ENCODE peak calls at places on chromosomes 4 and X, in six cellular contexts. D is transverse colon, R is thoracic aorta, M is suprapubic skin, Q is lung, C is testis. K is an unnamed sample.
A peak's percentile ranks its signal among the peaks of the same experiment; 100 is the strongest.

GRCh38 chrX:48475295-48475694 is 704 bp upstream of the FTSJ1 start:
- DNase-seq in D (no peak), R (no peak), M (no peak), Q (no peak), C (no peak), K (no peak)

GRCh38 chr4:73721419-73721818 is 18.9 kb upstream of the CXCL8 start:
- DNase-seq in D (no peak), R (no peak), M (no peak), Q (no peak), C (no peak), K (no peak)

GRCh38 chrX:63186137-63186536 is 165.0 kb downstream of the SPIN4 start:
- DNase-seq in D (no peak), R (no peak), M (no peak), Q (no peak), C (no peak), K (no peak)

GRCh38 chr4:86243750-86244149 is 116.1 kb downstream of the MAPK10 start:
- DNase-seq in D (no peak), R (no peak), M (no peak), Q (no peak), C (no peak), K (no peak)

GRCh38 chr4:180814875-180815417 is 1428.3 kb upstream of the TENM3 start:
- DNase-seq in D (no peak), R (no peak), M (no peak), Q (no peak), C (no peak), K (no peak)

GRCh38 chr4:24594887-24595286 is 10.5 kb upstream of the DHX15 start:
- DNase-seq in D (no peak), R (no peak), M (no peak), Q (no peak), C (no peak), K (no peak)

GRCh38 chr4:34183916-34184315 is 2060.4 kb downstream of the ARAP2 start:
- DNase-seq in D (no peak), R (no peak), M (no peak), Q (no peak), C (no peak), K (no peak)

GRCh38 chrX:148363836-148364235 is 136.6 kb upstream of the AFF2 start:
- DNase-seq in D (no peak), R (no peak), M (no peak), Q (no peak), C (no peak), K (no peak)

GRCh38 chr4:189021831-189022230 is 882.6 kb downstream of the TRIML1 start:
- DNase-seq in D (no peak), R (no peak), M (no peak), Q (no peak), C (no peak), K (no peak)

GRCh38 chrX:139246295-139246694 is 284.2 kb upstream of the F9 start:
- DNase-seq in D (no peak), R (no peak), M (no peak), Q (no peak), C (no peak), K (no peak)

GRCh38 chr4:161816958-161817357 is 346.8 kb downstream of the FSTL5 start:
- DNase-seq in D (no peak), R (no peak), M (no peak), Q (no peak), C (no peak), K (no peak)

GRCh38 chr4:2961411-2962098 is 1.7 kb downstream of the NOP14 start:
- DNase-seq in D (no peak), R (no peak), M (no peak), Q (no peak), C (peak; percentile 40), K (no peak)

GRCh38 chrX:101550825-101551767 is 749 bp downstream of the ARMCX1 start:
- DNase-seq in D (no peak), R (no peak), M (peak; percentile 76), Q (peak; percentile 49), C (peak; percentile 52), K (no peak)

GRCh38 chrX:39104745-39105144 is 303.5 kb downstream of the MID1IP1 start:
- DNase-seq in D (no peak), R (no peak), M (no peak), Q (no peak), C (no peak), K (no peak)

GRCh38 chrX:130507015-130507414 is 105.2 kb downstream of the RBMX2 start:
- DNase-seq in D (no peak), R (no peak), M (no peak), Q (no peak), C (no peak), K (no peak)

GRCh38 chrX:151726751-151727150 is 7.8 kb upstream of the CNGA2 start:
- DNase-seq in D (no peak), R (no peak), M (peak; percentile 46), Q (no peak), C (no peak), K (no peak)

GRCh38 chr4:51958199-51958968 is 61.8 kb downstream of the LRRC66 start:
- DNase-seq in D (no peak), R (no peak), M (no peak), Q (no peak), C (no peak), K (no peak)

GRCh38 chr4:4339504-4340085 is 47.3 kb upstream of the NSG1 start:
- DNase-seq in D (no peak), R (no peak), M (no peak), Q (peak; percentile 39), C (peak; percentile 85), K (no peak)

GRCh38 chr4:35365186-35365585 is 879.1 kb downstream of the ARAP2 start:
- DNase-seq in D (no peak), R (no peak), M (no peak), Q (no peak), C (no peak), K (no peak)

GRCh38 chr4:19486400-19486799 is 765.3 kb upstream of the SLIT2 start:
- DNase-seq in D (no peak), R (no peak), M (no peak), Q (no peak), C (no peak), K (no peak)

GRCh38 chrX:65657659-65658058 is 9.8 kb upstream of the MSN start:
- DNase-seq in D (no peak), R (no peak), M (no peak), Q (no peak), C (no peak), K (no peak)

GRCh38 chr4:141028024-141028529 is 105.2 kb downstream of the RNF150 start:
- DNase-seq in D (no peak), R (no peak), M (no peak), Q (no peak), C (no peak), K (no peak)

GRCh38 chr4:52894408-52894807 is 32.3 kb downstream of the RASL11B start:
- DNase-seq in D (no peak), R (no peak), M (no peak), Q (no peak), C (no peak), K (no peak)

GRCh38 chr4:48290146-48290772 is 20.6 kb upstream of the TEC start:
- DNase-seq in D (peak; percentile 27), R (no peak), M (no peak), Q (no peak), C (no peak), K (no peak)

GRCh38 chrX:85516131-85516530 is 136.7 kb upstream of the POF1B start:
- DNase-seq in D (no peak), R (no peak), M (no peak), Q (no peak), C (no peak), K (no peak)

GRCh38 chr4:96166806-96167205 is 326.9 kb downstream of the PDHA2 start:
- DNase-seq in D (no peak), R (no peak), M (no peak), Q (no peak), C (no peak), K (no peak)

GRCh38 chrX:12002876-12003275 is 135.4 kb upstream of the FRMPD4 start:
- DNase-seq in D (no peak), R (no peak), M (no peak), Q (no peak), C (no peak), K (no peak)

GRCh38 chr4:113955411-113955810 is 24.0 kb downstream of the ARSJ start:
- DNase-seq in D (no peak), R (no peak), M (no peak), Q (no peak), C (no peak), K (no peak)

GRCh38 chr4:81142744-81143143 is 72.3 kb downstream of the PRKG2 start:
- DNase-seq in D (peak; percentile 56), R (no peak), M (peak; percentile 63), Q (no peak), C (no peak), K (no peak)

GRCh38 chr4:126850286-126850685 is 782.5 kb upstream of the INTU start:
- DNase-seq in D (no peak), R (no peak), M (no peak), Q (no peak), C (no peak), K (no peak)
- H3K27ac ChIP-seq in D (no peak overlapping the region), R (no peak overlapping the region), M (no peak overlapping the region), Q (no peak overlapping the region), C (no peak overlapping the region), K (no peak overlapping the region)

DNA sequence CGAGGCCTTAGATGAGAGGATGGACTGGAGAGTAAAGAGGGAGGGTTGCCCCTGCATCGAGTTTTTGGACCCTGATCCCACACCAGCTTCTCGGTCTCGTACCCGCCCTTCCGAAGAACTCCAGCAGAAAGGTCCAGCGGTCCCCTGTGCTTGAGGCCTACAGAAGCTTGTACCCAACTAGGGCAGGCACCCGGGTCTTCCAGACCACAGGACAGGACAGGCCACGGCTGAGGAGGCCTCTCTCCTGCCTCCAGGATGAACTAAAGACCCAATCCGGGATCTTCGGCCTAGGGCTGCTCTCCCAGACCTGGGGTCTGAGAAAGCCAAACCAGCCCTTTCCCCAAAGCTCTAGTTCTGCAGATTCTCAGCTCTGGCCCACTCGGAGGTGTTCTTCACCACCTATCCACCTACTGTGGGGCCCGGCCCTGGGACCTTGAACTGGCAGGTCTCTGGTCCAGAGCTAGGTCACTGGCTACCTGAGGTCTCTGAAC is 1.2 kb downstream of the NKX3-2 start:
- DNase-seq in D (no peak), R (no peak), M (no peak), Q (no peak), C (no peak), K (no peak)
- H3K27me3 ChIP-seq in D (peaks cover 100% of the 10 kb centered on the region), R (peaks cover 55% of the 10 kb centered on the region), M (peaks cover 100% of the 10 kb centered on the region), Q (peaks cover 15% of the 10 kb centered on the region), C (peaks cover 3% of the 10 kb centered on the region), K (peaks cover 96% of the 10 kb centered on the region)

GRCh38 chr4:155234206-155234605 is 25.8 kb downstream of the NPY2R start:
- DNase-seq in D (no peak), R (no peak), M (no peak), Q (no peak), C (no peak), K (no peak)
- H3K27ac ChIP-seq in D (no peak overlapping the region), R (no peak overlapping the region), M (no peak overlapping the region), Q (no peak overlapping the region), C (no peak overlapping the region), K (no peak overlapping the region)

GRCh38 chrX:107656965-107657364 is 28.7 kb downstream of the PRPS1 start:
- DNase-seq in D (no peak), R (no peak), M (no peak), Q (no peak), C (no peak), K (no peak)
- H3K27me3 ChIP-seq in D (no peaks in the 10 kb centered on the region), R (no peaks in the 10 kb centered on the region), M (no peaks in the 10 kb centered on the region), Q (no peaks in the 10 kb centered on the region), C (no peaks in the 10 kb centered on the region), K (no peaks in the 10 kb centered on the region)

GRCh38 chr4:139624441-139625130 is 41.0 kb upstream of the MGST2 start:
- DNase-seq in D (no peak), R (no peak), M (no peak), Q (no peak), C (no peak), K (no peak)
- H3K27ac ChIP-seq in D (no peak overlapping the region), R (no peak overlapping the region), M (no peak overlapping the region), Q (no peak overlapping the region), C (no peak overlapping the region), K (no peak overlapping the region)

GRCh38 chr4:1524761-1525160 is 118.5 kb upstream of the NKX1-1 start:
- DNase-seq in D (no peak), R (no peak), M (no peak), Q (no peak), C (no peak), K (no peak)
- H3K27me3 ChIP-seq in D (peaks cover 69% of the 10 kb centered on the region), R (peaks cover 6% of the 10 kb centered on the region), M (peaks cover 72% of the 10 kb centered on the region), Q (no peaks in the 10 kb centered on the region), C (no peaks in the 10 kb centered on the region), K (peaks cover 30% of the 10 kb centered on the region)

K was measured in CD4-positive, alpha-beta T cell.